ENCODE peak calls at places on chromosomes 3 and 15, in ten cellular contexts. J is sigmoid colon, R is ovary, C is stomach, I is HepG2, B is A549, N is K562, Q is suprapubic skin, F is transverse colon, Y is upper lobe of left lung. P is an unnamed sample.
A peak's percentile ranks its signal among the peaks of the same experiment; 100 is the strongest.

GRCh38 chr15:90046846-90047481 is 45.8 kb downstream of the ZNF710 start:
- DNase-seq in J (no peak), R (no peak), C (peak; percentile 86), I (no peak), B (no peak), N (no peak), Q (no peak), F (peak; percentile 79), Y (no peak), P (no peak)

GRCh38 chr15:62541250-62541649 is 376.2 kb upstream of the C2CD4B start:
- DNase-seq in J (no peak), R (no peak), C (no peak), I (no peak), B (no peak), N (no peak), Q (no peak), F (no peak), Y (no peak), P (no peak)

GRCh38 chr3:36868614-36869436 is 76.0 kb downstream of the TRANK1 start:
- DNase-seq in J (no peak), R (peak; percentile 52), C (peak; percentile 35), I (peak; percentile 17), B (peak; percentile 59), N (peak; percentile 85), Q (no peak), F (peak; percentile 37), Y (no peak), P (peak; percentile 56)

GRCh38 chr15:59825926-59826325 is 136.8 kb upstream of the BNIP2 start:
- DNase-seq in J (no peak), R (no peak), C (no peak), I (no peak), B (no peak), N (no peak), Q (no peak), F (no peak), Y (no peak), P (no peak)

GRCh38 chr3:72129384-72130094 is 344.6 kb upstream of the PROK2 start:
- DNase-seq in J (no peak), R (no peak), C (no peak), I (no peak), B (no peak), N (no peak), Q (no peak), F (no peak), Y (no peak), P (no peak)

GRCh38 chr15:32718082-32718821 is 448 bp downstream of the GREM1 start:
- DNase-seq in J (no peak), R (no peak), C (no peak), I (no peak), B (no peak), N (no peak), Q (no peak), F (peak; percentile 17), Y (no peak), P (peak; percentile 72)

GRCh38 chr15:33865416-33865815 is 102.9 kb upstream of the CHRM5 start:
- DNase-seq in J (no peak), R (no peak), C (no peak), I (no peak), B (no peak), N (no peak), Q (no peak), F (no peak), Y (no peak), P (no peak)

GRCh38 chr15:76390571-76390970 is 54.0 kb downstream of the ISL2 start:
- DNase-seq in J (no peak), R (no peak), C (no peak), I (no peak), B (no peak), N (no peak), Q (no peak), F (no peak), Y (no peak), P (no peak)

GRCh38 chr3:117130222-117130621 is 420.6 kb downstream of the TUSC7 start:
- DNase-seq in J (no peak), R (no peak), C (no peak), I (no peak), B (no peak), N (no peak), Q (no peak), F (no peak), Y (no peak), P (no peak)

GRCh38 chr3:128549283-128550112 is 56.5 kb upstream of the GATA2 start:
- DNase-seq in J (no peak), R (peak; percentile 46), C (peak; percentile 29), I (peak; percentile 12), B (no peak), N (peak; percentile 91), Q (peak; percentile 76), F (no peak), Y (peak; percentile 69), P (peak; percentile 80)

GRCh38 chr3:13762931-13763330 is 116.9 kb downstream of the WNT7A start:
- DNase-seq in J (no peak), R (no peak), C (no peak), I (no peak), B (no peak), N (no peak), Q (no peak), F (no peak), Y (no peak), P (peak; percentile 5)

GRCh38 chr3:134992586-134992985 is 197.5 kb downstream of the EPHB1 start:
- DNase-seq in J (no peak), R (no peak), C (no peak), I (no peak), B (no peak), N (no peak), Q (no peak), F (no peak), Y (no peak), P (no peak)
- TF ChIP-seq EP300 in J (no peak), R (no peak), C (no peak), I (no peak), B (no peak), N (no peak), Q (no peak), F (no peak), Y (no peak), P (no peak)

GRCh38 chr3:155416500-155417118 is 123.1 kb upstream of the STRIT1 start:
- DNase-seq in J (no peak), R (no peak), C (no peak), I (no peak), B (peak; percentile 61), N (no peak), Q (no peak), F (no peak), Y (no peak), P (no peak)
- TF ChIP-seq EP300 in J (no peak), R (no peak), C (no peak), I (no peak), B (peak; percentile 28), N (no peak), Q (no peak), F (no peak), Y (no peak), P (no peak)

GRCh38 chr3:177490626-177491025 is 293.3 kb upstream of the TBL1XR1 start:
- DNase-seq in J (no peak), R (no peak), C (no peak), I (no peak), B (no peak), N (no peak), Q (no peak), F (no peak), Y (no peak), P (no peak)
- TF ChIP-seq EP300 in J (no peak), R (no peak), C (no peak), I (no peak), B (no peak), N (no peak), Q (no peak), F (no peak), Y (no peak), P (no peak)

DNA sequence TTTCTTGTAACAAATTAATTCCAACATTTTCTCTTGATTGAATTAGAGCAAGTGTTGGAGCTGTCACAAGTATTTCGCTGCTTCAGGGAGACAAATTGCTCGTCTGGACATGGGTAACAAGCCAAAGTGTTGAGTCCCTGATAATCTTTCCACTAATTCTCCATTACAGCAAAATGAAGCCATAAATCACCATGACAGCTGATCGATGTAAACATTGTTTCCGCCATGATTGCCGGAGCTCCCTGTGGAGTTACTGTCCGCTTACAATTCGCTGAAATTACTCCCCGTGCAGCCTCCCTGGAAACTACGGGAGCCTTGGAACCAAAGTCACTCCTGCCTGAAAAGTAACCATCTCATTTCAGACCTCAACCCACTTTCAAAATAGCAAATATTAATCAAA is 47.4 kb downstream of the SHOX2 start:
- DNase-seq in J (no peak), R (no peak), C (no peak), I (no peak), B (no peak), N (peak; percentile 20), Q (no peak), F (no peak), Y (no peak), P (no peak)
- TF ChIP-seq EP300 in J (no peak), R (no peak), C (no peak), I (no peak), B (no peak), N (no peak), Q (no peak), F (no peak), Y (no peak), P (no peak)

GRCh38 chr3:171829841-171830559 is 13.1 kb upstream of the TMEM212 start:
- DNase-seq in J (peak; percentile 89), R (peak; percentile 90), C (peak; percentile 74), I (peak; percentile 81), B (peak; percentile 68), N (peak; percentile 80), Q (no peak), F (peak; percentile 72), Y (peak; percentile 69), P (peak; percentile 59)
- TF ChIP-seq EP300 in J (no peak), R (no peak), C (no peak), I (no peak), B (no peak), N (no peak), Q (no peak), F (no peak), Y (no peak), P (no peak)